ENCODE peak calls at places on chromosomes 13 and 19, in ten cellular contexts. J is endodermal cell, D is left lung, F is ascending aorta, N is K562, W is psoas muscle, L is tibial artery, P is heart right ventricle, B is PC-3, C is A673. Z is an unnamed sample.

GRCh38 chr19:1270168-1270853 is 1.2 kb downstream of the CIRBP start:
- DNase-seq in B (peak), L (no peak), N (peak), W (peak), C (no peak), P (no peak), F (no peak), D (no peak), J (no peak), Z (no peak)

GRCh38 chr19:57241181-57241580 is 749 bp downstream of the ZNF805 start:
- DNase-seq in C (no peak), P (no peak), F (no peak), J (peak), D (no peak), L (no peak), N (peak), B (no peak), W (no peak), Z (no peak)

GRCh38 chr13:44715287-44716224 is 139.4 kb upstream of the TSC22D1 start:
- DNase-seq in P (no peak), B (peak), F (no peak), D (no peak), C (no peak), J (no peak), W (no peak), L (no peak), N (no peak), Z (no peak)

GRCh38 chr13:98048263-98048662 is 94.6 kb upstream of the FARP1 start:
- DNase-seq in J (peak), B (no peak), L (no peak), N (no peak), D (no peak), C (no peak), F (no peak), W (no peak), P (no peak), Z (no peak)

GRCh38 chr13:50543767-50544166 is 299.7 kb downstream of the DLEU7 start:
- DNase-seq in W (peak), P (no peak), F (no peak), C (peak), N (no peak), J (no peak), B (peak), D (no peak), L (no peak), Z (no peak)

GRCh38 chr13:114096031-114096485 is 36.4 kb downstream of the RASA3 start:
- DNase-seq in C (no peak), N (no peak), D (no peak), J (peak), W (no peak), F (peak), L (peak), P (no peak), B (no peak), Z (peak)

GRCh38 chr19:46065486-46065885 is 24.7 kb upstream of the IGFL4 start:
- DNase-seq in W (no peak), L (no peak), B (peak), C (no peak), N (no peak), J (no peak), D (no peak), P (no peak), F (no peak), Z (no peak)

GRCh38 chr13:109698779-109699178 is 87.6 kb downstream of the IRS2 start:
- DNase-seq in C (no peak), F (no peak), P (no peak), J (no peak), L (no peak), B (peak), N (no peak), W (no peak), D (no peak), Z (no peak)

GRCh38 chr19:57056972-57057371 is 62.8 kb upstream of the USP29 start:
- DNase-seq in P (peak), D (no peak), L (no peak), N (no peak), F (no peak), J (no peak), W (peak), C (peak), B (no peak), Z (no peak)

GRCh38 chr13:51919531-51919930 is 57.8 kb downstream of the CCDC70 start:
- DNase-seq in P (no peak), D (no peak), B (peak), W (no peak), N (no peak), C (no peak), J (no peak), F (peak), L (no peak), Z (no peak)

GRCh38 chr13:98822238-98822606 is 69.8 kb upstream of the SLC15A1 start:
- DNase-seq in W (no peak), L (no peak), D (no peak), P (no peak), C (no peak), N (no peak), B (no peak), J (no peak), F (no peak), Z (no peak)

GRCh38 chr13:32246468-32246867 is 68.7 kb downstream of the ZAR1L start:
- DNase-seq in L (peak), N (peak), D (no peak), P (peak), W (peak), C (peak), J (peak), F (peak), B (peak), Z (no peak)
- TF ChIP-seq CTCF in L (peak), N (peak), D (peak), P (peak), W (peak), C (peak), J (peak), F (peak), B (peak), Z (peak)

GRCh38 chr13:93368705-93369104 is 142.1 kb downstream of the GPC6 start:
- DNase-seq in C (peak), P (no peak), J (no peak), N (no peak), W (no peak), F (no peak), L (no peak), D (no peak), B (no peak), Z (no peak)
- H3K27ac ChIP-seq in C (peak), P (no peak), J (no peak), N (no peak), W (no peak), F (no peak), L (no peak), D (no peak), B (no peak), Z (no peak)

GRCh38 chr19:15124572-15125231 is 17.5 kb downstream of the SYDE1 start:
- DNase-seq in D (peak), J (no peak), L (no peak), N (no peak), W (no peak), P (no peak), F (peak), C (no peak), B (no peak), Z (no peak)

GRCh38 chr19:15123031-15123890 is 16.1 kb downstream of the SYDE1 start:
- DNase-seq in D (no peak), F (no peak), L (no peak), C (no peak), N (no peak), J (no peak), B (no peak), P (no peak), W (no peak), Z (no peak)

GRCh38 chr19:15126511-15126910 is 19.3 kb downstream of the SYDE1 start:
- DNase-seq in B (no peak), J (no peak), P (no peak), C (no peak), F (no peak), N (no peak), L (no peak), W (no peak), D (no peak), Z (no peak)

GRCh38 chr19:15123900-15124299 is 16.7 kb downstream of the SYDE1 start:
- DNase-seq in J (peak), N (no peak), P (peak), D (no peak), W (peak), F (no peak), C (no peak), L (peak), B (no peak), Z (no peak)

DNA sequence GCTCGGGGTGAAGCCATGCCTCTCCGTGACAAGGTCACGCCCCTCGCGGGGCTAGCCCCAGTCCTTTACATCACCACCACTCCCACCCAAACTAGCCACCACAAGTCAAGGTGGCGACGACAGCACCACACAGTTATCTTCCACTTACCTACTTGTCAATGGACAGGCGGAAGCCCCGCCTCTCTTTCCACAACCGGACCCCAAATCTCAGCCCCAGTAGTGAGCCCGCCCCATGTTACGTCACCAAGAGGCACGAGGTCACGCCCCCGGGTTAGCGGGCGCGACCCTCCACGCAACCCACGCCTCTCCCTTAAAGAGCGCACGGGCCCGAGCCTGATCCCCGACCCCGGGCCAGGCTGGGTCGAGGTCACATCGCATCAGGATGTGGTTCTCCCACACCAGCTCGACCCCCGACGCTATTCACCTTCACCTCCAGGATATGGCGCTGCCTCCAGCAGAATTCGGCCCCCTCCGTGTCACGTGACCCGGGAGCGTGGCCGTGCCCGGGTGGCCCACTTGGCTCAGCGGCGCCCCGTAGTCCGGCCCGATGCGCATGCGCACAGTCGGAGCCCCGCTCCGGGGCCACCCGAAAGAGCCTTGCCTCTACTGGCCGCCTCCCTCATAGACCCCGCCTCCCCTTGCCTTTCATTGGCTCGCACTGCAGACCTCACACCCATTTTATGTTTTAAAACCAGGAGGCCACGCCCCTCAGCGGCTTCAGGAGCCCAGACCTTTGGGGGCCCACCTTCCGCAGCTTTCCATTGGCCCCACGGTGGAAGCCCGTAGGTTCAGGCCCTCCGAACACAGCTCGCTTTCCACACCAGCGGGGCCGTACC is 18.2 kb downstream of the SYDE1 start:
- DNase-seq in B (peak), J (peak), F (peak), W (peak), L (peak), P (peak), N (peak), D (peak), C (peak), Z (peak)
- TF ChIP-seq CTCF in B (no peak), J (peak), F (no peak), W (no peak), L (no peak), P (no peak), N (peak), D (no peak), C (no peak), Z (peak)

DNA sequence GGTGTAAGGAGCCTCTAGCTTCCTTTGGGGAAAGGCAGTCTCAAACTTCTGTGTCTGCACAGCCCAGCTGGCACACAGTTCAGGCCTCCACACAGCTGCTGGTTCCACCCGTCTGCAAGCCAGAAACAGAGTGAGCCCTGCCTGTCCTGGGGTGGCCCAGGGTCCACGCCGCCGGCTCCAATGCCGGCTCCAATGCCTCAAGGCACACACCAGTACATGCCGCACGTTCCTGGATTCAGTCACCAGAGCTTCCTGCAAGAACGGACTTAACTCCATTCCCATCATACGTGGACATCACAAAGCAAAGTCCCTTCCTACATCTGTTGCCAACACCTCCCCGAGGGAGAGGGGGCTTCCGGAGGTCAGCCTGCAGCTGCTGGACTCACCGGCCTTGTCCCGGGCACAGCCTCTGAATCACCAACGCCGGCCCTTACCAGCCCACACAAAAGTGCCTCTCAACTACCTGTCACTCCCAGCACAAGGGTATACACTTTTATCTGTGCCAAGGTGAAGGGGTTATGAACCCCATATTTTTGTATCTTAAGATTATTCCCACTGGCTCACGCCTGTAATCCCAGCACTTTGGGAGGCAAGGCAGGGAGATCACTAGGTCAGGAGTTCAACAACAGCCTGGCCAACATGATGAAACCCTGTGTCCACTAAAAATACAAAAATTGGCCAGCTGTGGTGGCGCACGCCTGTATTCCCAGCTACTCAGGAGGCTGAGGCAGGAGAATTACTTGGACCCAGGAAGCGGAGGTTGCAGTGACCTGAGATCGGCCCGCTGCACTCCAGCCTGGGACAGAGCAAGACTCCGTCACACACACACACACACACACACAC is 8.4 kb downstream of the SH3GL1 start:
- DNase-seq in N (no peak), J (no peak), W (peak), P (peak), B (no peak), L (no peak), D (peak), F (peak), C (no peak), Z (no peak)
- H3K27ac ChIP-seq in N (peak), J (peak), W (peak), P (peak), B (no peak), L (peak), D (peak), F (peak), C (peak), Z (peak)

GRCh38 chr19:22882797-22883196 is 50.7 kb downstream of the ZNF723 start:
- DNase-seq in J (no peak), F (no peak), B (peak), P (no peak), N (peak), C (peak), D (no peak), L (no peak), W (no peak), Z (no peak)
- TF ChIP-seq CTCF in J (peak), F (no peak), B (peak), P (peak), N (peak), C (peak), D (peak), L (peak), W (peak), Z (peak)

GRCh38 chr13:99978781-99979452 is 2.7 kb upstream of the ZIC2 start:
- DNase-seq in J (peak), D (peak), C (no peak), F (no peak), L (no peak), P (no peak), B (no peak), N (no peak), W (no peak), Z (no peak)
- H3K27ac ChIP-seq in J (peak), D (no peak), C (peak), F (no peak), L (no peak), P (no peak), B (no peak), N (no peak), W (no peak), Z (no peak)

GRCh38 chr19:18152817-18153554 is at the start of gene PIK3R2:
- DNase-seq in L (peak), N (peak), C (peak), P (peak), J (peak), D (peak), F (peak), W (peak), B (peak), Z (peak)
- TF ChIP-seq CTCF in L (no peak), N (peak), C (peak), P (no peak), J (peak), D (no peak), F (no peak), W (no peak), B (no peak), Z (no peak)

Z was measured in upper lobe of right lung.